ENCODE peak calls at places on chromosomes 3 and 15, in four cellular contexts. O, I, D and V are unnamed samples. For H3K4me1, the result is how much of the 10 kb centered on the place peaks cover.

GRCh38 chr3:20769430-20769829 is 583.4 kb upstream of the SGO1 start:
- DNase-seq in O (no peak), I (no peak), D (no peak), V (no peak)

GRCh38 chr15:85407421-85408269 is 27.2 kb downstream of the AKAP13 start:
- DNase-seq in O (no peak), D (no peak), I (no peak), V (peak)

GRCh38 chr15:29071907-29072273 is 186.1 kb downstream of the APBA2 start:
- DNase-seq in D (no peak), O (no peak), I (no peak), V (no peak)

GRCh38 chr15:80915462-80915861 is 74.2 kb downstream of the MESD start:
- DNase-seq in D (no peak), O (no peak), I (no peak), V (no peak)

GRCh38 chr3:197309528-197310361 is 11.3 kb upstream of the DLG1 start:
- DNase-seq in D (no peak), O (no peak), I (no peak), V (no peak)

GRCh38 chr3:45988100-45988761 is 7.4 kb downstream of the FYCO1 start:
- DNase-seq in I (no peak), D (no peak), O (peak), V (no peak)

GRCh38 chr3:148631124-148631903 is 66.4 kb upstream of the AGTR1 start:
- DNase-seq in I (no peak), O (no peak), D (peak), V (no peak)

GRCh38 chr15:70290708-70291107 is 193.0 kb upstream of the TLE3 start:
- DNase-seq in D (no peak), I (no peak), O (no peak), V (no peak)

GRCh38 chr15:51205050-51205707 is 110.5 kb upstream of the TNFAIP8L3 start:
- DNase-seq in D (no peak), O (no peak), I (no peak), V (no peak)

GRCh38 chr3:71026634-71027578 is 556.6 kb downstream of the FOXP1 start:
- DNase-seq in D (no peak), I (no peak), O (no peak), V (no peak)

GRCh38 chr15:78991476-78991875 is 46.6 kb upstream of the CTSH start:
- DNase-seq in O (no peak), D (no peak), I (no peak), V (no peak)

GRCh38 chr15:33315044-33315443 is 4.3 kb downstream of the RYR3 start:
- DNase-seq in I (no peak), D (no peak), O (no peak), V (no peak)

GRCh38 chr3:8872291-8872690 is 91.0 kb downstream of the RAD18 start:
- DNase-seq in D (no peak), O (no peak), I (no peak), V (no peak)

GRCh38 chr3:9978664-9979349 is 7.8 kb downstream of the EMC3 start:
- DNase-seq in O (no peak), I (no peak), D (no peak), V (no peak)

GRCh38 chr3:87541711-87542110 is 265.3 kb upstream of the POU1F1 start:
- DNase-seq in I (no peak), D (no peak), O (no peak), V (no peak)

GRCh38 chr3:66441124-66441523 is 59.7 kb downstream of the LRIG1 start:
- DNase-seq in O (no peak), D (no peak), I (no peak), V (no peak)
- H3K4me1 ChIP-seq in O (half or more), D (under half), I (half or more), V (under half)

DNA sequence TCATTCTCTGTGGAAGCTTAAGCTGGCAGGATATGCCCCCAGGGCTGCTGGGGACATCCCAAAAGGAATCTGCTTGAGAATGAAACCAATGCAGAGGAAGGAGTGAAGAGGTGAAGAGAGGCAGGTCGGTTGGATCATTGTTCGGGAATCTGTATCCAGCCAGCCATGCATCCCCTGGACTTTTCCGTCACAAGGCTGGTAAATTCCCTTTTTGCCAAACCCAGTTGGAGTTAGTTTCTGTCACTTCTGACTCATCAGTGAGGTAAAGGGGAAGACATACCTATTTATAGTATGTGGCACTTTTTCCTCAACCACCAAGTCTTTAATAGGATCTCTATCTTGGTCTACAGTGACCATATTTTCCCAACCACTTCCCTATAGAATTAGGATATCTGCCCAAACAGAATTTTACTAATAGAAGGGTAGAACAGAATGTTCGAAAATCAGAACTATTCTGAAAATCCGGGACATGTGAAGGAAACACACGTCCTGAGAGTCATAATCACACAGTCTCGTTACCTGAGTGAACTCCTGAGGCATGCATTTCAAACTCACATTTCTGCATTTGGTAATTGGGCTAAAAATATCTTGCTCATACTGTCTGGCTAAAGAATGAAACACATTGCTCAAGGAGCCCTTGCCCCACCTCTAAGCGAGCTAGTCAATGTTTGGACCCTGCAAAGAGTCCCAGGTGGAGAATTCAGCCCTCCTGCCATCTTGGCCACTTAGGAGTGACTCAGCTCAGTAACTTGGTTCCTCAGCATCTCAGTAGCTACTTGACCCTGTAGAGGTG is 289.7 kb upstream of the ADAMTS9 start:
- DNase-seq in D (no peak), O (no peak), I (no peak), V (no peak)
- H3K4me1 ChIP-seq in D (under half), O (under half), I (under half), V (under half)

GRCh38 chr3:158108596-158108995 is 1.3 kb upstream of the RSRC1 start:
- DNase-seq in D (no peak), O (no peak), I (no peak), V (no peak)
- H3K4me1 ChIP-seq in D (under half), O (under half), I (under half), V (under half)

GRCh38 chr15:74791007-74791406 is 9.1 kb downstream of the CSK start:
- DNase-seq in D (no peak), O (no peak), I (no peak), V (no peak)

GRCh38 chr15:74794248-74794969 is 12.5 kb downstream of the CSK start:
- DNase-seq in O (no peak), I (no peak), D (no peak), V (no peak)

GRCh38 chr15:74793135-74794028 is 11.5 kb downstream of the CSK start:
- DNase-seq in D (no peak), I (no peak), O (no peak), V (peak)

GRCh38 chr15:74791667-74792066 is 9.8 kb downstream of the CSK start:
- DNase-seq in D (no peak), O (no peak), I (no peak), V (no peak)

GRCh38 chr15:74792227-74793016 is 10.5 kb downstream of the CSK start:
- DNase-seq in I (no peak), D (no peak), O (no peak), V (no peak)
- H3K4me1 ChIP-seq in I (under half), D (under half), O (under half), V (half or more)

GRCh38 chr15:63971427-63971805 is 74.9 kb downstream of the DAPK2 start:
- DNase-seq in D (no peak), O (no peak), I (no peak), V (no peak)
- H3K4me1 ChIP-seq in D (under half), O (half or more), I (under half), V (under half)

GRCh38 chr3:13555753-13556152 is 6.8 kb downstream of the FBLN2 start:
- DNase-seq in I (no peak), O (no peak), D (no peak), V (peak)

GRCh38 chr3:13556214-13556613 is 7.3 kb downstream of the FBLN2 start:
- DNase-seq in O (no peak), I (no peak), D (no peak), V (no peak)

GRCh38 chr3:13550791-13551360 is 2.0 kb downstream of the FBLN2 start:
- DNase-seq in O (no peak), D (no peak), I (no peak), V (peak)

GRCh38 chr3:13552855-13553652 is 4.1 kb downstream of the FBLN2 start:
- DNase-seq in O (no peak), I (no peak), D (no peak), V (no peak)

GRCh38 chr3:13553686-13554085 is 4.8 kb downstream of the FBLN2 start:
- DNase-seq in O (no peak), I (no peak), D (no peak), V (peak)
- H3K4me1 ChIP-seq in O (under half), I (under half), D (under half), V (under half)

GRCh38 chr3:159860269-159860668 is 128.4 kb upstream of the IL12A start:
- DNase-seq in O (no peak), I (no peak), D (no peak), V (no peak)
- H3K4me1 ChIP-seq in O (half or more), I (under half), D (half or more), V (under half)

DNA sequence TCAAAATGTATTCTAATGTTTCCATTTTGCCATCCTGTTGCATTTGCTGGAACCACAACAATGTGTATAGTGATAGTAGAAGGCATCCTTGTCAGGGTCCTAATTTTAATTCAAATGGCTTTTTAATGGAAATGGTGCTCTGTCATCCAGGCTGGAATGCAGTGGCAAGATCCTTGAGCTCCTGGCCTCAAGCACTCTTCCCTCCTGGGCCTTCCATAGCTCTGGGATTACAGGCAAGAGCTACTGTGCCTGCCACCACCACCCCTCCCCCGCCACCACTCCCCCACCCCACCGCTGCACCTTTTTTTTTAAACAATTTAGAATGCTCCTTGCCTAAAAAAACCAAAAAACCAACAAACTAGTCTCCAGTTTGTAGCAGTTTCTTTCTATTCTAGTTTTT is 15.2 kb upstream of the IQCF6 start:
- DNase-seq in D (peak), I (no peak), O (no peak), V (no peak)
- H3K4me1 ChIP-seq in D (under half), I (under half), O (under half), V (under half)